ENCODE peak calls at places on chromosomes 11 and 22, in eight cellular contexts. One of them, this sample, is unnamed.

GRCh38 chr11:105696000-105696399 is 86.1 kb downstream of the GRIA4 start:
- DNase-seq in left lung: no peak
- DNase-seq in adrenal gland: no peak
- DNase-seq in OCI-LY7: no peak
- DNase-seq in dorsolateral prefrontal cortex: no peak
- DNase-seq in progenitor cell of endocrine pancreas: no peak
- DNase-seq in Peyer's patch: no peak
- DNase-seq in tibial artery: no peak
- DNase-seq in this sample: no peak

GRCh38 chr11:101090679-101091270 is 38.8 kb downstream of the PGR start:
- DNase-seq in left lung: no peak
- DNase-seq in adrenal gland: no peak
- DNase-seq in OCI-LY7: no peak
- DNase-seq in dorsolateral prefrontal cortex: no peak
- DNase-seq in progenitor cell of endocrine pancreas: no peak
- DNase-seq in Peyer's patch: no peak
- DNase-seq in tibial artery: no peak
- DNase-seq in this sample: no peak

GRCh38 chr11:134510641-134511040 is 98.6 kb upstream of the B3GAT1 start:
- DNase-seq in left lung: peak; percentile 65
- DNase-seq in adrenal gland: no peak
- DNase-seq in OCI-LY7: no peak
- DNase-seq in dorsolateral prefrontal cortex: no peak
- DNase-seq in progenitor cell of endocrine pancreas: no peak
- DNase-seq in Peyer's patch: peak; percentile 13
- DNase-seq in tibial artery: peak; percentile 16
- DNase-seq in this sample: no peak

GRCh38 chr22:45460288-45461109 is 42.2 kb upstream of the FBLN1 start:
- DNase-seq in left lung: no peak
- DNase-seq in adrenal gland: no peak
- DNase-seq in OCI-LY7: no peak
- DNase-seq in dorsolateral prefrontal cortex: no peak
- DNase-seq in progenitor cell of endocrine pancreas: no peak
- DNase-seq in Peyer's patch: no peak
- DNase-seq in tibial artery: peak; percentile 69
- DNase-seq in this sample: no peak

GRCh38 chr11:6556139-6556949 is 47.1 kb downstream of the RRP8 start:
- DNase-seq in left lung: no peak
- DNase-seq in adrenal gland: no peak
- DNase-seq in OCI-LY7: no peak
- DNase-seq in dorsolateral prefrontal cortex: no peak
- DNase-seq in progenitor cell of endocrine pancreas: no peak
- DNase-seq in Peyer's patch: no peak
- DNase-seq in tibial artery: no peak
- DNase-seq in this sample: no peak

GRCh38 chr22:31343235-31344191 is 2.6 kb downstream of the PATZ1 start:
- DNase-seq in left lung: peak; percentile 86
- DNase-seq in adrenal gland: peak; percentile 27
- DNase-seq in OCI-LY7: peak; percentile 61
- DNase-seq in dorsolateral prefrontal cortex: peak; percentile 21
- DNase-seq in progenitor cell of endocrine pancreas: peak; percentile 81
- DNase-seq in Peyer's patch: peak; percentile 72
- DNase-seq in tibial artery: peak; percentile 23
- DNase-seq in this sample: peak; percentile 63

GRCh38 chr22:17782158-17782557 is 7.9 kb upstream of the BID start:
- DNase-seq in left lung: peak; percentile 57
- DNase-seq in adrenal gland: no peak
- DNase-seq in OCI-LY7: no peak
- DNase-seq in dorsolateral prefrontal cortex: no peak
- DNase-seq in progenitor cell of endocrine pancreas: no peak
- DNase-seq in Peyer's patch: no peak
- DNase-seq in tibial artery: no peak
- DNase-seq in this sample: no peak

GRCh38 chr22:42863349-42863911 is 6.4 kb upstream of the ARFGAP3 start:
- DNase-seq in left lung: no peak
- DNase-seq in adrenal gland: no peak
- DNase-seq in OCI-LY7: no peak
- DNase-seq in dorsolateral prefrontal cortex: no peak
- DNase-seq in progenitor cell of endocrine pancreas: no peak
- DNase-seq in Peyer's patch: no peak
- DNase-seq in tibial artery: no peak
- DNase-seq in this sample: no peak

GRCh38 chr11:86706341-86707131 is 34.1 kb upstream of the ME3 start:
- DNase-seq in left lung: no peak
- DNase-seq in adrenal gland: no peak
- DNase-seq in OCI-LY7: no peak
- DNase-seq in dorsolateral prefrontal cortex: no peak
- DNase-seq in progenitor cell of endocrine pancreas: no peak
- DNase-seq in Peyer's patch: no peak
- DNase-seq in tibial artery: no peak
- DNase-seq in this sample: no peak

GRCh38 chr22:46397514-46397913 is 62.0 kb downstream of the TRMU start:
- DNase-seq in left lung: no peak
- DNase-seq in adrenal gland: no peak
- DNase-seq in OCI-LY7: no peak
- DNase-seq in dorsolateral prefrontal cortex: no peak
- DNase-seq in progenitor cell of endocrine pancreas: no peak
- DNase-seq in Peyer's patch: no peak
- DNase-seq in tibial artery: no peak
- DNase-seq in this sample: no peak

GRCh38 chr11:21582791-21583190 is 610.1 kb upstream of the ANO5 start:
- DNase-seq in left lung: no peak
- DNase-seq in adrenal gland: no peak
- DNase-seq in OCI-LY7: no peak
- DNase-seq in dorsolateral prefrontal cortex: peak; percentile 9
- DNase-seq in progenitor cell of endocrine pancreas: no peak
- DNase-seq in Peyer's patch: no peak
- DNase-seq in tibial artery: no peak
- DNase-seq in this sample: no peak

DNA sequence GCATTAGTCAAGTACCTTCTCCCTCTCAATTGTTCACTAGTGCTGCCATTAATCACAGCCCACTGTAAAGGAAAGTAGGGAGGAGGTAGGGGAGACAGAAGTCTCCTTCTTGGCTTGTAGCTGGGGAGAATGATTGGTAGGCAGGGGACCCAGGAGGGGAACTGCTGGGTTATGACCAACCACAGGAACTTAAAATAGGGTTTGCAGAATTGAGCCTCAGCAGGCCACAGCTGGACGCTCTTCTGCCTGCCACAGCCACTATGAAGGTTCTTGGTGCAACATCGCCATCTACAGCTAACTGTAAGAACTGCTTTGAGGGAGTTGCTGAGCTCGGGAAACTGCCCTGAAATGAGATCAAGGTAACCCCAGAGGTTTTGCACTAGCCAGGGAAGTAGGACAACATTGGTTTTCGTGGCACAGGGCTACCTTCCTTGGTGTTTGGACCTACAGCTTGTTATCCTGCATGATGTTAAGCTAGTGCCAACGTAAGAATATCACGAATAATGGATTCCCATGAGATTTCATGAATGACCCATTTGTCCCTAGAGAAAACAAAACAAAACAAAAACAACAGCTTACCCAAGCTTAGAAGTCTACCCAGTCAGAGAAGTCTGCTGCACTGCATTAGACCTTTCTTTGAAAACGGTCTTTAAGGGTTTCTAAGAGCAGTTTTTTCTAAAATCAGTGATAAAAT is 787.1 kb upstream of the API5 start:
- DNase-seq in left lung: no peak
- DNase-seq in adrenal gland: peak; percentile 60
- DNase-seq in OCI-LY7: peak; percentile 50
- DNase-seq in dorsolateral prefrontal cortex: peak; percentile 32
- DNase-seq in progenitor cell of endocrine pancreas: peak; percentile 59
- DNase-seq in Peyer's patch: no peak
- DNase-seq in tibial artery: peak; percentile 51
- DNase-seq in this sample: peak; percentile 73
- TF ChIP-seq CTCF in left lung: peak; percentile 74
- TF ChIP-seq CTCF in adrenal gland: peak; percentile 73
- TF ChIP-seq CTCF in OCI-LY7: peak; percentile 86
- TF ChIP-seq CTCF in dorsolateral prefrontal cortex: peak; percentile 85
- TF ChIP-seq CTCF in progenitor cell of endocrine pancreas: peak; percentile 86
- TF ChIP-seq CTCF in Peyer's patch: no peak
- TF ChIP-seq CTCF in tibial artery: peak; percentile 53
- TF ChIP-seq CTCF in this sample: peak; percentile 80

DNA sequence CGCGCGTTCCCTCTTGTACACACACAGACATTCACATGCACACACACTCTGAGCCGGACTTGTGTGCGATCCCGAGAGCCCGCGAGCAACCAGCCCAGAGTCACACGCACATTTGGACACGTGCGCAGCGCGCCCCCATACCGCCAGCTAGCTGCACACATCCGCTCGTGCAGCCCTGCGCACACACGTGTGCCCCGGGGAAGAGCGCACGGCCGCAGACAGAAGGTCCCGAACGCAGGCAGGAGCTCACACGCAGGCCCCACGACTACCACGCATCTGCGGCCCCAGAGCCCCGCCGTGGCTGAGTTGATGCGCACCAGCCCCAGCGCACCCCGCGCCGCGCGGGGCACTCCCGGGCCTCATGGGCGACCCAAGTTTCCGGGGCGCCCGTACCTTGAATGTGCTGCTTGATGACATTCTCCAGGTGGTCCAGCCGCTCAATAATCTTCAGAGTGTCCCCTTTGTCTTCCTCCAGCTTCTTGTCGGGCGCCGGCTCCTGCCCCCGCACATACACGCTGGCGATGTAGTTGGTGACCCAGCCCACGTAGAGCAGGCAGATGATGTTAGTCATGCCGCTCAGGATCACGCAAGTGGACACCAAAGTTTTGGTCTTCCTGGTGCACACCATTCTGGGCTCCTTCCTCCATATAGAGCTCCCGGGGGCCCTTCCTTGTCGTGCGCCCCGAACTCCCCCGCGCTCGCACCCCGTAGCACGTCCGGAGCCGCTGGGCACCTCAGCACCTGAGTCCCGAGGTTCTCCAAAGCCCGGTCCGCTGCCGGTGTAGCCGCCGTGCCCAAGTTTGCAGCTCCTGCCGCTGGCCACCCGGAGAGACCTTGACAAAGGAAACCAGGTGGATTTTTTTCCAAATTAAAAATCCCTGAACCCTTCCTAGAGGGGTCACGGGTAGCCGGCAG is 582 bp downstream of the GALNT18 start:
- DNase-seq in left lung: peak; percentile 79
- DNase-seq in adrenal gland: peak; percentile 17
- DNase-seq in OCI-LY7: no peak
- DNase-seq in dorsolateral prefrontal cortex: peak; percentile 51
- DNase-seq in progenitor cell of endocrine pancreas: peak; percentile 19
- DNase-seq in Peyer's patch: no peak
- DNase-seq in tibial artery: peak; percentile 45
- DNase-seq in this sample: peak; percentile 36
- TF ChIP-seq CTCF in left lung: no peak
- TF ChIP-seq CTCF in adrenal gland: no peak
- TF ChIP-seq CTCF in OCI-LY7: no peak
- TF ChIP-seq CTCF in dorsolateral prefrontal cortex: no peak
- TF ChIP-seq CTCF in progenitor cell of endocrine pancreas: peak; percentile 14
- TF ChIP-seq CTCF in Peyer's patch: no peak
- TF ChIP-seq CTCF in tibial artery: no peak
- TF ChIP-seq CTCF in this sample: no peak

GRCh38 chr11:13327421-13327820 is 49.8 kb downstream of the BMAL1 start:
- DNase-seq in left lung: no peak
- DNase-seq in adrenal gland: no peak
- DNase-seq in OCI-LY7: no peak
- DNase-seq in dorsolateral prefrontal cortex: no peak
- DNase-seq in progenitor cell of endocrine pancreas: no peak
- DNase-seq in Peyer's patch: no peak
- DNase-seq in tibial artery: no peak
- DNase-seq in this sample: no peak

GRCh38 chr11:13321431-13321830 is 43.8 kb downstream of the BMAL1 start:
- DNase-seq in left lung: no peak
- DNase-seq in adrenal gland: no peak
- DNase-seq in OCI-LY7: no peak
- DNase-seq in dorsolateral prefrontal cortex: no peak
- DNase-seq in progenitor cell of endocrine pancreas: no peak
- DNase-seq in Peyer's patch: no peak
- DNase-seq in tibial artery: no peak
- DNase-seq in this sample: no peak

GRCh38 chr11:13324141-13324540 is 46.6 kb downstream of the BMAL1 start:
- DNase-seq in left lung: no peak
- DNase-seq in adrenal gland: no peak
- DNase-seq in OCI-LY7: no peak
- DNase-seq in dorsolateral prefrontal cortex: no peak
- DNase-seq in progenitor cell of endocrine pancreas: no peak
- DNase-seq in Peyer's patch: no peak
- DNase-seq in tibial artery: no peak
- DNase-seq in this sample: no peak

GRCh38 chr11:13328276-13328675 is 50.7 kb downstream of the BMAL1 start:
- DNase-seq in left lung: no peak
- DNase-seq in adrenal gland: no peak
- DNase-seq in OCI-LY7: no peak
- DNase-seq in dorsolateral prefrontal cortex: no peak
- DNase-seq in progenitor cell of endocrine pancreas: no peak
- DNase-seq in Peyer's patch: no peak
- DNase-seq in tibial artery: no peak
- DNase-seq in this sample: no peak

DNA sequence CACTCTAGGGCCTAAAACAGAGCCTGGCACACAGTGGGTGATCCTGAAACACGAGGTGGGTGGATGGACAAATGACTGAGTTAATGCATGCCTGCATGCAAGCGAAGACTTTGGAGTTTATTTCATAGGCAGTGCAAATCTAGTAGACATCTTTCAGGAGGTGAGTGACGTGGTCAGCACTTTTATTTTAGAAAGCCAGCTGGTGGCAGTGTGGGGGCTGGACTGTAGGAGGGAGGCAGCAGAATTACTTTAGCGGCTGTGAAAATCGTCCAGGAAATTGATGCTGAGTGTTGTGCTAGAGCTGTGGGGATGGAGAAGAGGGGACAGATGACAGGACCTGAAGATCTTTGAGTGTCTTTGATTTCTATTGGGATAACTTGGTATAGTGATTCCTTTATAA is 47.1 kb downstream of the BMAL1 start:
- DNase-seq in left lung: no peak
- DNase-seq in adrenal gland: no peak
- DNase-seq in OCI-LY7: no peak
- DNase-seq in dorsolateral prefrontal cortex: peak; percentile 30
- DNase-seq in progenitor cell of endocrine pancreas: no peak
- DNase-seq in Peyer's patch: no peak
- DNase-seq in tibial artery: no peak
- DNase-seq in this sample: no peak
- TF ChIP-seq CTCF in left lung: no peak
- TF ChIP-seq CTCF in adrenal gland: no peak
- TF ChIP-seq CTCF in OCI-LY7: no peak
- TF ChIP-seq CTCF in dorsolateral prefrontal cortex: no peak
- TF ChIP-seq CTCF in progenitor cell of endocrine pancreas: no peak
- TF ChIP-seq CTCF in Peyer's patch: no peak
- TF ChIP-seq CTCF in tibial artery: no peak
- TF ChIP-seq CTCF in this sample: no peak

DNA sequence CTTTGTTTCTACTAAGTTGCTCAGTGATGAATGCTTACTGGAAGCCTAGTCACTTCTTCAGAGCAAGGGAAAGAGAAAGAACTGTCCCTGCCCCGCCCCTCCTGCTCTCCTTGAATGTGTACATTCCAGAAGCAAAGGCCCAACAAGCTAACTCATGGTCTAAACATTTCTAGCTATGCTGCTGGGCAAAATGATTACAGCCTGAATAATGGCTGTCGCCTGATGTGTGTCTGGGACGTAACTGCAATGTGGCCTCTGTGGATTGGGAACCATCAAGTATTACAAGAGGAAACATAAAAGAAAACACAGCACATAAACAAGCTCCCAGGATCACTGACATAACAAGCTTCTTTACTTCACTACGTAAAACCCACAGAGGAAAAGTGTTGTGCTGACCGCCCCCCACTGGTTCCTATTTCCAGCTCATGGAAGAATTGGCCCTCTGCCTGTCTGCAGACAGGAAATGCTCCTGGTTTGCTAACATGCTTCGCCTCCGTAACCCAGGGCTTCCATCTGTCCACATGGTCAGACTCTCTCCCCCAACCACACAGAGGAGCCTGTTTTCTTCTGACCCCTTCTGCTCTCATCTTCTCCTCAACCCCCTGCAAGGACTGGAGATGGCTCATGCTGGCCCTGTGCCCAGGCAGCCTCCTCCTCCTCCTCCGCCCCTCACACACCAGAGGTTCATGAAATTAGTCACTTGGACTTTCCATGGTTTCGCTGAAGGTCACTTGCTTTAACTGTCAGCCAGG is 187.2 kb downstream of the MAML2 start:
- DNase-seq in left lung: peak; percentile 83
- DNase-seq in adrenal gland: peak; percentile 92
- DNase-seq in OCI-LY7: no peak
- DNase-seq in dorsolateral prefrontal cortex: peak; percentile 41
- DNase-seq in progenitor cell of endocrine pancreas: no peak
- DNase-seq in Peyer's patch: peak; percentile 61
- DNase-seq in tibial artery: peak; percentile 83
- DNase-seq in this sample: no peak
- TF ChIP-seq CTCF in left lung: peak; percentile 20
- TF ChIP-seq CTCF in adrenal gland: peak; percentile 36
- TF ChIP-seq CTCF in OCI-LY7: no peak
- TF ChIP-seq CTCF in dorsolateral prefrontal cortex: no peak
- TF ChIP-seq CTCF in progenitor cell of endocrine pancreas: no peak
- TF ChIP-seq CTCF in Peyer's patch: no peak
- TF ChIP-seq CTCF in tibial artery: no peak
- TF ChIP-seq CTCF in this sample: no peak